ENCODE peak calls at places on chromosome 4, in four cellular contexts. G, L, R and X are unnamed samples.

GRCh38 chr4:156173937-156174336 is 220.3 kb upstream of the CTSO start:
- DNase-seq in R (no peak), G (no peak), L (no peak), X (no peak)

GRCh38 chr4:94947681-94948108 is 189.9 kb downstream of the BMPR1B start:
- DNase-seq in R (no peak), L (peak; percentile 69), G (no peak), X (no peak)

GRCh38 chr4:57109847-57110634 is at the start of gene IGFBP7:
- DNase-seq in G (no peak), R (peak; percentile 12), L (peak; percentile 71), X (no peak)

GRCh38 chr4:87363552-87363951 is 27.4 kb downstream of the HSD17B11 start:
- DNase-seq in G (no peak), R (no peak), L (no peak), X (peak; percentile 61)

GRCh38 chr4:97498875-97499274 is 644.4 kb downstream of the STPG2 start:
- DNase-seq in G (no peak), R (no peak), L (no peak), X (no peak)

GRCh38 chr4:158786155-158786581 is 17.3 kb downstream of the FNIP2 start:
- DNase-seq in G (no peak), R (no peak), L (no peak), X (no peak)

GRCh38 chr4:67545199-67545995 is at the start of gene CENPC:
- DNase-seq in G (peak; percentile 88), L (peak; percentile 99), R (peak; percentile 92), X (peak; percentile 99)

GRCh38 chr4:157004279-157005161 is 32.9 kb upstream of the PDGFC start:
- DNase-seq in L (no peak), R (no peak), G (no peak), X (no peak)

GRCh38 chr4:140099993-140100392 is 54.0 kb downstream of the MAML3 start:
- DNase-seq in G (no peak), L (peak; percentile 60), R (peak; percentile 31), X (no peak)

GRCh38 chr4:39446483-39446841 is 12.3 kb downstream of the RPL9 start:
- DNase-seq in L (peak; percentile 47), R (no peak), G (no peak), X (no peak)

GRCh38 chr4:38266616-38267015 is 306.4 kb downstream of the PTTG2 start:
- DNase-seq in L (no peak), G (no peak), R (peak; percentile 9), X (peak; percentile 42)

GRCh38 chr4:55475394-55476243 is 71.1 kb downstream of the CLOCK start:
- DNase-seq in G (no peak), R (no peak), L (no peak), X (no peak)

GRCh38 chr4:147312376-147313046 is 168.4 kb upstream of the EDNRA start:
- DNase-seq in R (no peak), G (no peak), L (no peak), X (no peak)

GRCh38 chr4:89708903-89709361 is 128.0 kb downstream of the SNCA start:
- DNase-seq in G (no peak), L (no peak), R (no peak), X (no peak)

GRCh38 chr4:73836373-73837269 is at the start of gene CXCL6:
- DNase-seq in R (no peak), L (peak; percentile 87), G (no peak), X (no peak)

GRCh38 chr4:52554606-52555355 is 104.3 kb downstream of the USP46 start:
- DNase-seq in G (no peak), L (no peak), R (no peak), X (no peak)

GRCh38 chr4:38949416-38950051 is 81.9 kb downstream of the FAM114A1 start:
- DNase-seq in G (peak; percentile 14), L (no peak), R (no peak), X (no peak)

GRCh38 chr4:100762738-100763137 is 244.9 kb upstream of the EMCN start:
- DNase-seq in R (no peak), L (no peak), G (no peak), X (no peak)

GRCh38 chr4:77007358-77008230 is 58.0 kb downstream of the SEPTIN11 start:
- DNase-seq in L (no peak), G (no peak), R (no peak), X (no peak)

GRCh38 chr4:159787901-159788300 is 685.0 kb downstream of the RAPGEF2 start:
- DNase-seq in L (no peak), R (no peak), G (no peak), X (no peak)

GRCh38 chr4:80112236-80112635 is 39.2 kb upstream of the ANTXR2 start:
- DNase-seq in G (no peak), R (no peak), L (no peak), X (no peak)

GRCh38 chr4:181258569-181258968 is 984.6 kb upstream of the TENM3 start:
- DNase-seq in R (no peak), G (no peak), L (peak; percentile 55), X (no peak)

GRCh38 chr4:31204895-31205294 is 484.7 kb downstream of the PCDH7 start:
- DNase-seq in L (no peak), G (no peak), R (no peak), X (no peak)

GRCh38 chr4:188042191-188042590 is 46.6 kb downstream of the ZFP42 start:
- DNase-seq in R (no peak), L (no peak), G (no peak), X (no peak)

GRCh38 chr4:154660052-154660451 is 47.6 kb upstream of the FGG start:
- DNase-seq in G (no peak), L (no peak), R (no peak), X (no peak)

GRCh38 chr4:8185280-8185679 is 13.8 kb upstream of the SH3TC1 start:
- DNase-seq in G (no peak), R (no peak), L (no peak), X (no peak)

GRCh38 chr4:6227412-6228157 is 27.2 kb upstream of the JAKMIP1 start:
- DNase-seq in R (no peak), G (no peak), L (peak; percentile 32), X (no peak)

GRCh38 chr4:24211821-24212220 is 322.0 kb upstream of the PPARGC1A start:
- DNase-seq in G (no peak), L (no peak), R (no peak), X (no peak)